ENCODE peak calls at places on chromosomes 3 and 15, in ten cellular contexts. P, E, A, Q, H, K, C, W, G and M are unnamed samples.

GRCh38 chr15:39830166-39830565 is 47.5 kb upstream of the FSIP1 start:
- DNase-seq in A (no peak), K (no peak), W (no peak), E (no peak), H (no peak), C (no peak), P (no peak), G (no peak), Q (no peak), M (no peak)

GRCh38 chr15:42141246-42141645 is 15.2 kb downstream of the PLA2G4F start:
- DNase-seq in P (no peak), A (peak; percentile 10), H (no peak), Q (no peak), G (no peak), W (no peak), K (no peak), C (no peak), E (no peak), M (no peak)

GRCh38 chr3:188486126-188486525 is 332.2 kb downstream of the LPP start:
- DNase-seq in K (no peak), E (peak; percentile 41), G (no peak), W (no peak), A (no peak), H (peak; percentile 67), P (no peak), C (peak; percentile 42), Q (no peak), M (no peak)

GRCh38 chr15:96889734-96890480 is 559.4 kb downstream of the NR2F2 start:
- DNase-seq in W (no peak), A (no peak), E (no peak), H (no peak), G (no peak), P (no peak), Q (peak; percentile 10), K (no peak), C (no peak), M (no peak)

GRCh38 chr3:17089314-17089700 is 204.6 kb downstream of the PLCL2 start:
- DNase-seq in C (no peak), H (no peak), P (no peak), G (no peak), K (no peak), W (no peak), E (no peak), Q (no peak), A (no peak), M (no peak)

GRCh38 chr3:126439968-126440708 is 35.6 kb downstream of the ZXDC start:
- DNase-seq in G (no peak), E (no peak), C (no peak), P (no peak), Q (no peak), W (no peak), A (no peak), K (no peak), H (no peak), M (no peak)

GRCh38 chr3:55500555-55501340 is 13.6 kb upstream of the WNT5A start:
- DNase-seq in C (no peak), P (no peak), W (no peak), H (no peak), A (no peak), Q (no peak), G (no peak), K (no peak), E (no peak), M (no peak)

GRCh38 chr3:65734382-65734781 is 304.3 kb downstream of the MAGI1 start:
- DNase-seq in H (no peak), Q (no peak), C (no peak), G (no peak), K (no peak), P (no peak), A (no peak), E (no peak), W (no peak), M (no peak)

GRCh38 chr3:144660097-144660496 is 688.5 kb downstream of the DIPK2A start:
- DNase-seq in K (no peak), G (no peak), P (no peak), A (no peak), W (no peak), C (no peak), H (no peak), Q (no peak), E (no peak), M (no peak)

GRCh38 chr15:59002418-59002859 is 15.0 kb downstream of the RNF111 start:
- DNase-seq in W (no peak), A (no peak), G (no peak), C (no peak), P (no peak), E (no peak), Q (no peak), K (no peak), H (no peak), M (no peak)

GRCh38 chr3:43035801-43036340 is 56.8 kb downstream of the GASK1A start:
- DNase-seq in G (no peak), W (no peak), E (no peak), P (no peak), A (no peak), Q (no peak), K (no peak), H (no peak), C (no peak), M (no peak)

GRCh38 chr3:97914390-97914789 is 57.8 kb downstream of the RIOX2 start:
- DNase-seq in C (no peak), Q (peak; percentile 53), K (no peak), A (no peak), H (peak; percentile 34), P (no peak), E (no peak), G (no peak), W (no peak), M (no peak)

GRCh38 chr3:127287840-127288239 is at the start of gene PRR20G:
- DNase-seq in A (no peak), Q (no peak), K (no peak), C (no peak), G (no peak), E (no peak), H (no peak), W (no peak), P (no peak), M (no peak)

GRCh38 chr15:49927462-49927861 is 191.6 kb downstream of the ATP8B4 start:
- DNase-seq in E (peak; percentile 82), C (peak; percentile 94), K (no peak), H (peak; percentile 90), A (no peak), P (no peak), Q (no peak), W (no peak), G (no peak), M (no peak)

GRCh38 chr3:23900744-23901143 is 16.0 kb downstream of the NKIRAS1 start:
- DNase-seq in H (peak; percentile 61), E (peak; percentile 8), P (no peak), A (no peak), W (no peak), C (peak; percentile 44), K (no peak), Q (no peak), G (no peak), M (no peak)

GRCh38 chr15:99447497-99448371 is 118.0 kb upstream of the MEF2A start:
- DNase-seq in G (no peak), P (no peak), A (no peak), W (no peak), H (no peak), E (no peak), K (peak; percentile 42), Q (no peak), C (no peak), M (no peak)

GRCh38 chr3:154954750-154955149 is 125.4 kb upstream of the MME start:
- DNase-seq in W (no peak), E (peak; percentile 57), G (no peak), H (peak; percentile 86), K (no peak), P (no peak), Q (peak; percentile 22), C (peak; percentile 78), A (no peak), M (no peak)

GRCh38 chr3:86563358-86563970 is 427.5 kb downstream of the VGLL3 start:
- DNase-seq in E (peak; percentile 3), H (peak; percentile 46), Q (peak; percentile 38), K (no peak), G (no peak), P (no peak), A (no peak), W (no peak), C (peak; percentile 46), M (no peak)

GRCh38 chr3:51283421-51283820 is 101.7 kb upstream of the MANF start:
- DNase-seq in Q (no peak), P (no peak), K (no peak), A (no peak), W (no peak), C (peak; percentile 9), H (no peak), E (no peak), G (no peak), M (no peak)

GRCh38 chr3:176275113-176275512 is 922.2 kb downstream of the TBL1XR1 start:
- DNase-seq in G (no peak), A (no peak), W (no peak), C (no peak), Q (no peak), K (no peak), H (no peak), P (no peak), E (no peak), M (no peak)

GRCh38 chr3:45035441-45036301 is 9.6 kb downstream of the CLEC3B start:
- DNase-seq in K (peak; percentile 60), E (no peak), C (no peak), A (no peak), P (no peak), W (no peak), G (no peak), Q (no peak), H (peak; percentile 34), M (no peak)

GRCh38 chr15:81268881-81269601 is 54.9 kb downstream of the STARD5 start:
- DNase-seq in P (no peak), E (no peak), K (no peak), A (no peak), Q (no peak), C (no peak), G (no peak), H (no peak), W (no peak), M (no peak)

GRCh38 chr3:186472466-186473008 is 71.6 kb downstream of the CRYGS start:
- DNase-seq in E (peak; percentile 11), A (no peak), W (no peak), H (peak; percentile 43), Q (no peak), P (no peak), C (peak; percentile 25), K (no peak), G (no peak), M (no peak)

GRCh38 chr15:65085207-65085753 is 8.7 kb downstream of the KBTBD13 start:
- DNase-seq in P (no peak), E (no peak), G (no peak), C (no peak), K (peak; percentile 73), H (no peak), Q (no peak), A (no peak), W (no peak), M (no peak)

GRCh38 chr3:107064445-107065060 is 312.7 kb upstream of the CCDC54 start:
- DNase-seq in W (no peak), K (peak; percentile 60), C (peak; percentile 76), H (peak; percentile 85), P (peak; percentile 46), Q (peak; percentile 84), A (no peak), G (peak; percentile 69), E (peak; percentile 78), M (peak; percentile 32)

GRCh38 chr3:105505167-105505566 is 138.5 kb downstream of the ALCAM start:
- DNase-seq in W (no peak), K (no peak), A (no peak), G (no peak), C (no peak), H (no peak), P (no peak), Q (no peak), E (no peak), M (no peak)

GRCh38 chr15:31295660-31296059 is 31.0 kb upstream of the KLF13 start:
- DNase-seq in G (no peak), A (no peak), H (no peak), K (no peak), Q (no peak), W (no peak), E (no peak), C (no peak), P (no peak), M (no peak)

GRCh38 chr3:34357461-34357860 is 559.0 kb downstream of the PDCD6IP start:
- DNase-seq in C (no peak), W (no peak), H (no peak), K (no peak), E (no peak), A (no peak), G (no peak), P (no peak), Q (no peak), M (no peak)